ENCODE peak calls at places on chromosomes 4 and X, in four cellular contexts. Q, K, O and D are unnamed samples.

GRCh38 chr4:158809611-158810486 is 41.0 kb downstream of the FNIP2 start:
- DNase-seq in K (no peak), O (no peak), Q (no peak), D (no peak)

GRCh38 chrX:39104745-39105144 is 303.5 kb downstream of the MID1IP1 start:
- DNase-seq in O (no peak), K (no peak), Q (no peak), D (no peak)

GRCh38 chr4:58074382-58074781 is 964.2 kb upstream of the IGFBP7 start:
- DNase-seq in Q (no peak), O (no peak), K (no peak), D (no peak)

GRCh38 chr4:8556341-8557150 is 23.6 kb upstream of the GPR78 start:
- DNase-seq in O (no peak), Q (no peak), K (no peak), D (no peak)

GRCh38 chr4:183905081-183905592 is at the start of gene STOX2:
- DNase-seq in O (peak), Q (no peak), K (peak), D (peak)

GRCh38 chrX:24862343-24862742 is 153.4 kb downstream of the ARX start:
- DNase-seq in K (no peak), Q (no peak), O (no peak), D (no peak)

GRCh38 chr4:122838034-122838433 is 11.4 kb downstream of the FGF2 start:
- DNase-seq in K (no peak), O (no peak), Q (no peak), D (no peak)

GRCh38 chr4:73669410-73670183 is 49.4 kb upstream of the RASSF6 start:
- DNase-seq in O (no peak), K (no peak), Q (no peak), D (no peak)

GRCh38 chr4:4269856-4270255 is 20.1 kb downstream of the LYAR start:
- DNase-seq in O (no peak), K (no peak), Q (no peak), D (no peak)

GRCh38 chr4:147591048-147591577 is 26.1 kb upstream of the TMEM184C start:
- DNase-seq in O (no peak), Q (no peak), K (no peak), D (no peak)

GRCh38 chr4:138576684-138577083 is 334.5 kb upstream of the SLC7A11 start:
- DNase-seq in O (no peak), Q (peak), K (no peak), D (no peak)

GRCh38 chr4:123976285-123976684 is 579.7 kb downstream of the SPRY1 start:
- DNase-seq in O (no peak), Q (no peak), K (no peak), D (no peak)

GRCh38 chr4:124903995-124904722 is 191.6 kb upstream of the ANKRD50 start:
- DNase-seq in Q (no peak), O (no peak), K (no peak), D (no peak)

GRCh38 chrX:54786972-54787371 is 11.1 kb downstream of the ITIH6 start:
- DNase-seq in O (no peak), Q (no peak), K (no peak), D (peak)

GRCh38 chrX:2484721-2485459 is 15.9 kb downstream of the DHRSX start:
- DNase-seq in O (no peak), Q (no peak), K (no peak), D (peak)

GRCh38 chr4:40675166-40675565 is 45.5 kb upstream of the RBM47 start:
- DNase-seq in Q (no peak), K (no peak), O (no peak), D (no peak)

GRCh38 chrX:110992611-110993010 is 103.4 kb upstream of the PAK3 start:
- DNase-seq in K (no peak), Q (peak), O (peak), D (peak)

GRCh38 chrX:150575415-150575814 is 7.0 kb downstream of the MTM1 start:
- DNase-seq in O (no peak), K (no peak), Q (no peak), D (no peak)

GRCh38 chr4:175947117-175947722 is 118.4 kb upstream of the WDR17 start:
- DNase-seq in O (no peak), Q (no peak), K (no peak), D (no peak)
- TF ChIP-seq MAX in O (no peak), Q (no peak), K (no peak), D (no peak)

DNA sequence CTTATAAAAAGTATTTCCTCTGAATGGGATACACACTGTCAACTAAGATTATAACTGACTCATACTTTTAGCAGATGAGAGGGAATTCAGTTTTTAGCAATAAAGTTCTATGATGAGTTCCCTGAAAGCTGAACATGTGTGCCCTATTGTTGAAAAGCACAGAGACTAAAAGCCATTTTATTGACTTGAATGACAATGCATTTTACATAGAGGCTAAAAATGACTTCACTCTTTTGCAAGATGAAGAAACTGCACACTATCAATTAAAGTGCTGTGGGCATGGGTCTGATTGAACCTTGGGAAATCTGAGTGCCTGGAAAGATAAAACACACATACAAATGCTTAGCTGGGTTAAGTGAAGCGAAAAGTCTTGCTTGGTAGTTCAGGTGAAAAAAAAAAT is 633.4 kb downstream of the PDHA2 start:
- DNase-seq in K (no peak), O (no peak), Q (no peak), D (no peak)
- TF ChIP-seq TEAD4 in K (no peak), O (no peak), Q (no peak), D (no peak)

DNA sequence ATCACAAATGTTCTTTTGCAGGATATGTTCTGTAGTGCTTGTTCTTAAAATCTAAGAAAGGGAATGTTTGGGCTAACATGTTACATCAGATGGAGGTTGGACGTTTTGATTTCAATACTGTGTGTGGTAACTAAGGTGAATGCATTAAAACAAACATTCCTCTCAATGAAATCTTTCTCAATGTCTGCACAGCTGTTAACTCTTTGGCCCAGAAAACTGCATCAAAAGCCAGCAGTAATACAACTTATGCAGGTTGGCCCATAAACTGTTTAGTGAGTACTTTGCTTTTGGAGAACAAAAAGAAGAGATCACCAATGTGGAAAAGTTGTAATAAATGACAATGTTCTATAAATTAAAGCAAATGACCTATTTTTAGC is 18.1 kb downstream of the ARSJ start:
- DNase-seq in K (no peak), O (no peak), Q (no peak), D (no peak)
- TF ChIP-seq MAX in K (no peak), O (no peak), Q (no peak), D (no peak)

GRCh38 chr4:151315212-151315886 is 10.1 kb downstream of the SH3D19 start:
- DNase-seq in Q (no peak), K (no peak), O (no peak), D (no peak)

GRCh38 chr4:151313306-151314028 is 11.9 kb downstream of the SH3D19 start:
- DNase-seq in Q (no peak), K (no peak), O (no peak), D (no peak)

GRCh38 chr4:151314509-151314908 is 10.9 kb downstream of the SH3D19 start:
- DNase-seq in K (no peak), O (no peak), Q (no peak), D (no peak)

GRCh38 chr4:151304755-151305154 is 20.6 kb downstream of the SH3D19 start:
- DNase-seq in Q (no peak), K (no peak), O (no peak), D (no peak)

DNA sequence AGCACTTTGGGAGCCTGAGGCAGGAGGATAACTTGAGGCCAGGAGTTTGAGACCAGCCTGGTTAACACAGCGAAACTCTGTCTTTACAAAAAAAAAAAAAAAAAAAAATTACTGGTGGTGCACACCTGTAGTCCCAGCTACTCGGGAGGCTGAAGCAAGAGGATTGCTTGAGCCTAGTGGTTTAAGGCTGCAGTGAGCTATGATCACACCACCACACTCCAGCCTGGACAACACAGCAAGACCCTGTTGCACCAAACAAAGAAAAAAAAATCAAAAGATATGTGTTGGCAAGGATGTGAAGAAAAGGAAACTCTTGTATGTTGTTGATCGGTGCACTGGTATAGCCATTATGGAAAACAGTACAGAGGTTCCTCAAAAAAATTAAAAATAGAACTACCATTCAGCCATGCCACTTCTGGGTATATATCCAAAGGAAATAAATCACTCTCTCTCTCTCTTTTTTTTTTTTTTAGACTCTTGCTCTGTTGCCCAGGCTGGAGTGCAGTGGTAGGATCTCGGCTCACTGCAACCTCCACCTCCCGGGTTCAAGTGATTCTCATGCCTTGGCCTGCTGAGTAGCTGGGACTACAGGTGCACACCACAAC is 15.2 kb downstream of the SH3D19 start:
- DNase-seq in K (no peak), O (no peak), Q (no peak), D (no peak)
- TF ChIP-seq TEAD4 in K (no peak), O (no peak), Q (no peak), D (no peak)